ENCODE peak calls at places on chromosomes 2 and 18, in four cellular contexts. D is IMR-90, I is Ammon's horn, X is Calu3. U is an unnamed sample.

GRCh38 chr2:223560704-223561435 is 41.3 kb downstream of the SCG2 start:
- DNase-seq in D (peak; percentile 49), I (no peak), X (no peak), U (peak; percentile 41)

GRCh38 chr2:6186332-6187100 is 494.3 kb downstream of the SOX11 start:
- DNase-seq in D (peak; percentile 87), I (no peak), X (peak; percentile 50), U (peak; percentile 84)

GRCh38 chr2:20382965-20383800 is 32.5 kb upstream of the PUM2 start:
- DNase-seq in D (peak; percentile 92), I (no peak), X (no peak), U (peak; percentile 67)

GRCh38 chr18:5413447-5413846 is 117.9 kb upstream of the ZBTB14 start:
- DNase-seq in D (no peak), I (peak; percentile 22), X (no peak), U (no peak)

GRCh38 chr2:119485336-119486110 is 38.8 kb downstream of the SCTR start:
- DNase-seq in D (no peak), I (no peak), X (no peak), U (no peak)

GRCh38 chr2:129605654-129606053 is 373.8 kb upstream of the RAB6C start:
- DNase-seq in D (no peak), I (peak; percentile 55), X (no peak), U (no peak)

GRCh38 chr2:14633451-14634211 is 1.1 kb downstream of the LRATD1 start:
- DNase-seq in D (no peak), I (peak; percentile 7), X (peak; percentile 6), U (no peak)

GRCh38 chr2:19176172-19176852 is 182.1 kb downstream of the OSR1 start:
- DNase-seq in D (no peak), I (peak; percentile 22), X (no peak), U (no peak)

U was measured in EH.